ENCODE peak calls at places on chromosomes 5 and 9, in seven cellular contexts. Q, V, P, E, I, H and D are unnamed samples.

GRCh38 chr5:153619706-153620105 is 129.2 kb downstream of the GRIA1 start:
- DNase-seq in Q (no peak), V (peak; percentile 56), P (no peak), E (peak; percentile 60), I (no peak), H (no peak), D (no peak)

GRCh38 chr5:142280066-142281011 is 44.5 kb downstream of the SPRY4 start:
- DNase-seq in Q (no peak), V (no peak), P (peak; percentile 88), E (peak; percentile 83), I (peak; percentile 53), H (peak; percentile 76), D (no peak)

GRCh38 chr9:93823245-93824072 is 131.7 kb downstream of the BARX1 start:
- DNase-seq in Q (no peak), V (no peak), P (no peak), E (no peak), I (no peak), H (no peak), D (no peak)

GRCh38 chr5:146544232-146544631 is 28.2 kb upstream of the GPR151 start:
- DNase-seq in Q (no peak), V (no peak), P (no peak), E (no peak), I (no peak), H (no peak), D (no peak)

GRCh38 chr5:53249529-53249928 is 140.0 kb upstream of the MOCS2 start:
- DNase-seq in Q (no peak), V (no peak), P (no peak), E (peak; percentile 90), I (no peak), H (no peak), D (no peak)

GRCh38 chr9:76873056-76873792 is 32.7 kb downstream of the PRUNE2 start:
- DNase-seq in Q (no peak), V (no peak), P (no peak), E (peak; percentile 21), I (peak; percentile 16), H (peak; percentile 83), D (no peak)

GRCh38 chr5:134784946-134785620 is 26.5 kb downstream of the DDX46 start:
- DNase-seq in Q (no peak), V (no peak), P (no peak), E (peak; percentile 32), I (no peak), H (peak; percentile 27), D (no peak)

GRCh38 chr5:181246276-181247050 is 2.8 kb upstream of the RACK1 start:
- DNase-seq in Q (peak; percentile 91), V (peak; percentile 92), P (peak; percentile 94), E (peak; percentile 81), I (peak; percentile 74), H (peak; percentile 89), D (peak; percentile 89)

GRCh38 chr5:65818592-65818991 is 96.6 kb downstream of the NLN start:
- DNase-seq in Q (no peak), V (no peak), P (no peak), E (no peak), I (no peak), H (no peak), D (no peak)

GRCh38 chr5:139177809-139178581 is 20.2 kb downstream of the SIL1 start:
- DNase-seq in Q (no peak), V (no peak), P (peak; percentile 78), E (no peak), I (no peak), H (no peak), D (peak; percentile 60)

GRCh38 chr9:123191260-123191659 is 77.1 kb downstream of the STRBP start:
- DNase-seq in Q (no peak), V (no peak), P (no peak), E (no peak), I (no peak), H (peak; percentile 44), D (no peak)

GRCh38 chr5:163408311-163408923 is 29.0 kb upstream of the CCNG1 start:
- DNase-seq in Q (peak; percentile 69), V (peak; percentile 49), P (peak; percentile 42), E (peak; percentile 83), I (peak; percentile 55), H (peak; percentile 78), D (peak; percentile 69)

GRCh38 chr5:45799388-45799787 is 103.2 kb upstream of the HCN1 start:
- DNase-seq in Q (no peak), V (no peak), P (no peak), E (no peak), I (no peak), H (no peak), D (no peak)

GRCh38 chr5:168048486-168048885 is 243.0 kb upstream of the WWC1 start:
- DNase-seq in Q (no peak), V (no peak), P (no peak), E (no peak), I (no peak), H (no peak), D (no peak)

GRCh38 chr9:5459289-5459829 is 9.0 kb downstream of the CD274 start:
- DNase-seq in Q (no peak), V (no peak), P (no peak), E (peak; percentile 44), I (no peak), H (peak; percentile 37), D (peak; percentile 82)

GRCh38 chr5:10666531-10667305 is 94.3 kb downstream of the DAP start:
- DNase-seq in Q (no peak), V (no peak), P (no peak), E (no peak), I (no peak), H (no peak), D (no peak)

GRCh38 chr5:154159343-154159742 is 31.2 kb upstream of the GALNT10 start:
- DNase-seq in Q (no peak), V (no peak), P (no peak), E (no peak), I (no peak), H (no peak), D (no peak)

GRCh38 chr5:132867046-132867451 is 607 bp downstream of the UQCRQ start:
- DNase-seq in Q (no peak), V (no peak), P (no peak), E (no peak), I (no peak), H (no peak), D (peak; percentile 42)

GRCh38 chr9:79384506-79384905 is 187.3 kb upstream of the TLE4 start:
- DNase-seq in Q (no peak), V (no peak), P (no peak), E (no peak), I (no peak), H (no peak), D (no peak)

GRCh38 chr9:131758972-131759647 is 19.2 kb upstream of the RAPGEF1 start:
- DNase-seq in Q (no peak), V (no peak), P (no peak), E (no peak), I (no peak), H (no peak), D (peak; percentile 37)

GRCh38 chr5:159199780-159200179 is 9.6 kb downstream of the RNF145 start:
- DNase-seq in Q (no peak), V (no peak), P (no peak), E (no peak), I (no peak), H (no peak), D (no peak)

GRCh38 chr9:84293001-84293798 is 47.4 kb downstream of the SLC28A3 start:
- DNase-seq in Q (no peak), V (no peak), P (no peak), E (no peak), I (no peak), H (no peak), D (peak; percentile 77)

GRCh38 chr9:84297162-84297821 is 43.3 kb downstream of the SLC28A3 start:
- DNase-seq in Q (no peak), V (no peak), P (no peak), E (peak; percentile 54), I (no peak), H (no peak), D (no peak)

GRCh38 chr9:84296146-84296843 is 44.3 kb downstream of the SLC28A3 start:
- DNase-seq in Q (no peak), V (no peak), P (no peak), E (peak; percentile 64), I (no peak), H (no peak), D (peak; percentile 85)

GRCh38 chr9:84300271-84300670 is 40.3 kb downstream of the SLC28A3 start:
- DNase-seq in Q (no peak), V (no peak), P (no peak), E (peak; percentile 54), I (no peak), H (peak; percentile 22), D (no peak)

GRCh38 chr9:84294551-84294950 is 46.0 kb downstream of the SLC28A3 start:
- DNase-seq in Q (no peak), V (no peak), P (no peak), E (no peak), I (no peak), H (peak; percentile 54), D (peak; percentile 54)
- TF ChIP-seq CTCF in Q (no peak), V (no peak), P (no peak), E (no peak), I (peak; percentile 43), H (peak; percentile 86), D (peak; percentile 39)

DNA sequence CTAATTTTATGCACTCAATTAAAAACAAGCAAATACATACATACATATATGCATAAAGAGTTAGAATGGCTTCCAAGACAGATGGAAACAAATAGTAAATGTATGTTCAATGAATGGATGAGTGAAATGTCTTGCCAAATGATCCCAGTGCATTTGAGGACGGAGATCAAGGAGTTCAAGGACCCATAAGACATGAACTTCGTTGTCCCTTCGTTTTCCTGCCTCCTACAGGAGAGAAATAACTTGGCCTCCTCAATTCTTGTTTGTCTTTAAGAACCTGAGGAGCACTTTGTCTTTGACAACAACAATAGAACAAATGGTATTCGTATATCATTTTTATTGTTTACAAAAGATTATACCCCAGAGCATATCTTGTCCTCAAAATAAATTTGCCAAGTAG is 2.4 kb upstream of the PAPPA start:
- DNase-seq in Q (no peak), V (no peak), P (no peak), E (no peak), I (no peak), H (no peak), D (no peak)
- TF ChIP-seq CTCF in Q (no peak), V (no peak), P (no peak), E (no peak), I (no peak), H (peak; percentile 11), D (no peak)

DNA sequence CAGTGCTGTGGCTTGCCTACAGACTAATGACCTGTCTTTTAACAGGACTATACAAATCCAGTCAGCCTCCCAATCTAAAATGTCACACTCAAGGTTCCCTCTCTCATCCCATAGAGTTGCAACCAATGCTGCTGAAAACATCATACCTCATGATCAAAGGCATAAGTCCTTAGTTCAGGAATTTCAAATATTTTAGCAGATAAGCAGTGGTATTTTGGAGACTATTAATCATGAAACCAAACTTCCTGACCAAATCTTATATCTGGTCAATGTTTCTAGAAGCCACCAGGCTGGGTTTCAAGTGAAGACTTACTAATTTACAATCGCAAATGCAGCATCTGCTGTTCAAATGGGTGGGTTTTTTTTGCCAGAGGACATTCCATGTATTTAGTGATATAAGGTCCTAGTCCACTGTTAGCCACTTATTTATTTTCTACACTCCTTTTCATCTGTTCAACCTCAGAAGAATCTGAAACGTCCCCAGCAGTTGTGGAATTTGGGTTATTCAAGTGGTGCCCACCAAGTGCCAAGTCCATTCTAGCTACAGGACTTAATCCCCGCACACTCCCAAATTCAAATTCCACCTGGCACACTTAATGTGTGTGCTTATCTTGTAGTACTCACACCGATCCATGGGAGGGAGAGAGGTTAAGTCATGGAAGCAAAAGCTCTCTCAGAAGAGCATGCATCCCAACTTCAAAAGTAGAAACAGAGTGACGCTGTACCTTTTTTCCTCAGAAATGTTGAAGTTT is 5.8 kb downstream of the TAS2R1 start:
- DNase-seq in Q (no peak), V (no peak), P (no peak), E (peak; percentile 35), I (no peak), H (no peak), D (no peak)
- TF ChIP-seq CTCF in Q (no peak), V (no peak), P (no peak), E (no peak), I (no peak), H (no peak), D (no peak)

GRCh38 chr9:91681461-91682305 is 258.1 kb upstream of the NFIL3 start:
- DNase-seq in Q (peak; percentile 86), V (peak; percentile 76), P (peak; percentile 80), E (peak; percentile 76), I (peak; percentile 81), H (peak; percentile 89), D (peak; percentile 67)
- TF ChIP-seq CTCF in Q (peak; percentile 41), V (peak; percentile 67), P (peak; percentile 91), E (peak; percentile 92), I (peak; percentile 88), H (peak; percentile 88), D (peak; percentile 87)